ENCODE peak calls at places on chromosomes 6 and 20, in eight cellular contexts. One of them, this sample, is unnamed.

GRCh38 chr6:106253194-106253593 is 72.4 kb downstream of the ATG5 start:
- DNase-seq in omental fat pad: no peak
- DNase-seq in GM19239: no peak
- DNase-seq in natural killer cell: no peak
- DNase-seq in substantia nigra: no peak
- DNase-seq in activated T-helper 2 cell treated with anti-CD3 and anti-CD28 coated beads, Interferon-gamma antibody, Interleukin-2, Interleukin-4, amounts not matched to agents 10 μg/mL and 5 μg/mL and 100 μg/mL, durations not matched to agents 14 hours and 24 hours and 36 hours: no peak
- DNase-seq in choroid plexus epithelial cell: peak; percentile 51
- DNase-seq in thoracic aorta: no peak
- DNase-seq in this sample: no peak

GRCh38 chr20:35264755-35265154 is 13.2 kb downstream of the MMP24OS start:
- DNase-seq in natural killer cell: no peak
- DNase-seq in thoracic aorta: no peak
- DNase-seq in omental fat pad: no peak
- DNase-seq in GM19239: no peak
- DNase-seq in choroid plexus epithelial cell: peak; percentile 45
- DNase-seq in activated T-helper 2 cell treated with anti-CD3 and anti-CD28 coated beads, Interferon-gamma antibody, Interleukin-2, Interleukin-4, amounts not matched to agents 10 μg/mL and 5 μg/mL and 100 μg/mL, durations not matched to agents 14 hours and 24 hours and 36 hours: no peak
- DNase-seq in substantia nigra: no peak
- DNase-seq in this sample: no peak

GRCh38 chr6:133315811-133316210 is 74.7 kb downstream of the EYA4 start:
- DNase-seq in omental fat pad: no peak
- DNase-seq in choroid plexus epithelial cell: no peak
- DNase-seq in substantia nigra: no peak
- DNase-seq in activated T-helper 2 cell treated with anti-CD3 and anti-CD28 coated beads, Interferon-gamma antibody, Interleukin-2, Interleukin-4, amounts not matched to agents 10 μg/mL and 5 μg/mL and 100 μg/mL, durations not matched to agents 14 hours and 24 hours and 36 hours: no peak
- DNase-seq in natural killer cell: no peak
- DNase-seq in GM19239: no peak
- DNase-seq in thoracic aorta: no peak
- DNase-seq in this sample: no peak

GRCh38 chr20:57525328-57526053 is 551 bp upstream of the CTCFL start:
- DNase-seq in GM19239: no peak
- DNase-seq in choroid plexus epithelial cell: no peak
- DNase-seq in substantia nigra: no peak
- DNase-seq in natural killer cell: no peak
- DNase-seq in omental fat pad: no peak
- DNase-seq in thoracic aorta: no peak
- DNase-seq in activated T-helper 2 cell treated with anti-CD3 and anti-CD28 coated beads, Interferon-gamma antibody, Interleukin-2, Interleukin-4, amounts not matched to agents 10 μg/mL and 5 μg/mL and 100 μg/mL, durations not matched to agents 14 hours and 24 hours and 36 hours: no peak
- DNase-seq in this sample: no peak

GRCh38 chr6:157954150-157955117 is 27.2 kb upstream of the SYNJ2 start:
- DNase-seq in natural killer cell: no peak
- DNase-seq in omental fat pad: no peak
- DNase-seq in thoracic aorta: no peak
- DNase-seq in substantia nigra: no peak
- DNase-seq in GM19239: no peak
- DNase-seq in activated T-helper 2 cell treated with anti-CD3 and anti-CD28 coated beads, Interferon-gamma antibody, Interleukin-2, Interleukin-4, amounts not matched to agents 10 μg/mL and 5 μg/mL and 100 μg/mL, durations not matched to agents 14 hours and 24 hours and 36 hours: no peak
- DNase-seq in choroid plexus epithelial cell: peak; percentile 43
- DNase-seq in this sample: no peak

GRCh38 chr6:4567141-4567540 is 209.1 kb upstream of the CDYL start:
- DNase-seq in omental fat pad: no peak
- DNase-seq in GM19239: no peak
- DNase-seq in substantia nigra: no peak
- DNase-seq in choroid plexus epithelial cell: peak; percentile 59
- DNase-seq in activated T-helper 2 cell treated with anti-CD3 and anti-CD28 coated beads, Interferon-gamma antibody, Interleukin-2, Interleukin-4, amounts not matched to agents 10 μg/mL and 5 μg/mL and 100 μg/mL, durations not matched to agents 14 hours and 24 hours and 36 hours: no peak
- DNase-seq in thoracic aorta: no peak
- DNase-seq in natural killer cell: no peak
- DNase-seq in this sample: no peak

GRCh38 chr6:72624557-72625160 is 2.8 kb downstream of the KCNQ5 start:
- DNase-seq in choroid plexus epithelial cell: peak; percentile 34
- DNase-seq in activated T-helper 2 cell treated with anti-CD3 and anti-CD28 coated beads, Interferon-gamma antibody, Interleukin-2, Interleukin-4, amounts not matched to agents 10 μg/mL and 5 μg/mL and 100 μg/mL, durations not matched to agents 14 hours and 24 hours and 36 hours: no peak
- DNase-seq in omental fat pad: no peak
- DNase-seq in substantia nigra: no peak
- DNase-seq in thoracic aorta: no peak
- DNase-seq in GM19239: no peak
- DNase-seq in natural killer cell: no peak
- DNase-seq in this sample: no peak

GRCh38 chr6:118706702-118707101 is 55.3 kb upstream of the CEP85L start:
- DNase-seq in thoracic aorta: no peak
- DNase-seq in GM19239: no peak
- DNase-seq in choroid plexus epithelial cell: no peak
- DNase-seq in natural killer cell: no peak
- DNase-seq in substantia nigra: no peak
- DNase-seq in activated T-helper 2 cell treated with anti-CD3 and anti-CD28 coated beads, Interferon-gamma antibody, Interleukin-2, Interleukin-4, amounts not matched to agents 10 μg/mL and 5 μg/mL and 100 μg/mL, durations not matched to agents 14 hours and 24 hours and 36 hours: no peak
- DNase-seq in omental fat pad: no peak
- DNase-seq in this sample: no peak

GRCh38 chr20:24960302-24960801 is 11.3 kb downstream of the CST7 start:
- DNase-seq in choroid plexus epithelial cell: no peak
- DNase-seq in substantia nigra: no peak
- DNase-seq in GM19239: no peak
- DNase-seq in natural killer cell: peak; percentile 39
- DNase-seq in thoracic aorta: no peak
- DNase-seq in omental fat pad: no peak
- DNase-seq in activated T-helper 2 cell treated with anti-CD3 and anti-CD28 coated beads, Interferon-gamma antibody, Interleukin-2, Interleukin-4, amounts not matched to agents 10 μg/mL and 5 μg/mL and 100 μg/mL, durations not matched to agents 14 hours and 24 hours and 36 hours: no peak
- DNase-seq in this sample: no peak

GRCh38 chr6:13548500-13549210 is 25.7 kb upstream of the SIRT5 start:
- DNase-seq in substantia nigra: no peak
- DNase-seq in activated T-helper 2 cell treated with anti-CD3 and anti-CD28 coated beads, Interferon-gamma antibody, Interleukin-2, Interleukin-4, amounts not matched to agents 10 μg/mL and 5 μg/mL and 100 μg/mL, durations not matched to agents 14 hours and 24 hours and 36 hours: no peak
- DNase-seq in choroid plexus epithelial cell: no peak
- DNase-seq in thoracic aorta: no peak
- DNase-seq in omental fat pad: no peak
- DNase-seq in GM19239: no peak
- DNase-seq in natural killer cell: no peak
- DNase-seq in this sample: no peak

GRCh38 chr6:41237128-41237527 is 9.0 kb downstream of the TREML4 start:
- DNase-seq in substantia nigra: no peak
- DNase-seq in omental fat pad: no peak
- DNase-seq in GM19239: no peak
- DNase-seq in activated T-helper 2 cell treated with anti-CD3 and anti-CD28 coated beads, Interferon-gamma antibody, Interleukin-2, Interleukin-4, amounts not matched to agents 10 μg/mL and 5 μg/mL and 100 μg/mL, durations not matched to agents 14 hours and 24 hours and 36 hours: no peak
- DNase-seq in choroid plexus epithelial cell: no peak
- DNase-seq in thoracic aorta: no peak
- DNase-seq in natural killer cell: no peak
- DNase-seq in this sample: no peak